ENCODE peak calls at places on chromosomes 16 and 17, in ten cellular contexts. R is osteoblast, N is left ventricle myocardium inferior, D is fibroblast of mammary gland, C is NCI-H1092, Y is GM12864, K is T follicular helper cell, W is NCI-H345, P is GDM1, U is trophoblast cell. T is an unnamed sample.
A peak's percentile ranks its signal among the peaks of the same experiment; 100 is the strongest.

GRCh38 chr16:51759999-51760398 is 608.9 kb upstream of the SALL1 start:
- DNase-seq in R (no peak), N (no peak), D (no peak), C (no peak), Y (no peak), K (no peak), W (no peak), P (no peak), U (no peak), T (no peak)

GRCh38 chr17:73089322-73089721 is 3.2 kb downstream of the SLC39A11 start:
- DNase-seq in R (peak; percentile 59), N (no peak), D (no peak), C (no peak), Y (no peak), K (no peak), W (no peak), P (no peak), U (no peak), T (no peak)

GRCh38 chr16:50991436-50991835 is 159.6 kb downstream of the SALL1 start:
- DNase-seq in R (no peak), N (no peak), D (no peak), C (no peak), Y (no peak), K (no peak), W (no peak), P (no peak), U (no peak), T (no peak)

GRCh38 chr17:48181653-48182052 is 74.1 kb downstream of the SNX11 start:
- DNase-seq in R (no peak), N (no peak), D (peak; percentile 20), C (peak; percentile 29), Y (no peak), K (no peak), W (peak; percentile 49), P (no peak), U (peak; percentile 6), T (peak; percentile 71)

GRCh38 chr17:48722924-48723554 is at the start of gene PRAC2:
- DNase-seq in R (no peak), N (no peak), D (no peak), C (no peak), Y (no peak), K (no peak), W (no peak), P (no peak), U (no peak), T (no peak)

GRCh38 chr16:57137566-57138273 is 45.3 kb downstream of the CPNE2 start:
- DNase-seq in R (peak; percentile 39), N (no peak), D (no peak), C (no peak), Y (no peak), K (no peak), W (no peak), P (no peak), U (no peak), T (no peak)

GRCh38 chr17:58447039-58447975 is 30.0 kb upstream of the RNF43 start:
- DNase-seq in R (peak; percentile 67), N (peak; percentile 53), D (peak; percentile 81), C (peak; percentile 48), Y (peak; percentile 71), K (peak; percentile 35), W (peak; percentile 75), P (peak; percentile 83), U (peak; percentile 91), T (peak; percentile 84)

GRCh38 chr17:66468241-66469087 is 166.1 kb downstream of the PRKCA start:
- DNase-seq in R (no peak), N (no peak), D (no peak), C (no peak), Y (no peak), K (no peak), W (no peak), P (peak; percentile 86), U (peak; percentile 77), T (peak; percentile 50)

GRCh38 chr17:7281953-7282751 is 634 bp downstream of the SLC2A4 start:
- DNase-seq in R (peak; percentile 72), N (peak; percentile 87), D (no peak), C (no peak), Y (no peak), K (no peak), W (no peak), P (no peak), U (no peak), T (no peak)

GRCh38 chr17:55237268-55237667 is 27.5 kb upstream of the HLF start:
- DNase-seq in R (no peak), N (no peak), D (peak; percentile 1), C (no peak), Y (peak; percentile 19), K (no peak), W (no peak), P (no peak), U (no peak), T (no peak)

GRCh38 chr17:81737947-81738800 is 26.1 kb downstream of the SLC25A10 start:
- DNase-seq in R (peak; percentile 58), N (no peak), D (no peak), C (no peak), Y (no peak), K (no peak), W (no peak), P (no peak), U (no peak), T (no peak)

GRCh38 chr16:80852261-80852872 is 48.0 kb upstream of the CDYL2 start:
- DNase-seq in R (no peak), N (no peak), D (peak; percentile 38), C (no peak), Y (peak; percentile 3), K (no peak), W (no peak), P (no peak), U (peak; percentile 60), T (no peak)

GRCh38 chr16:66618588-66618987 is 14.1 kb downstream of the CMTM3 start:
- DNase-seq in R (peak; percentile 96), N (no peak), D (peak; percentile 99), C (no peak), Y (no peak), K (no peak), W (no peak), P (no peak), U (peak; percentile 94), T (no peak)

GRCh38 chr17:27893834-27894503 is 804 bp upstream of the LYRM9 start:
- DNase-seq in R (no peak), N (no peak), D (peak; percentile 24), C (no peak), Y (no peak), K (no peak), W (no peak), P (peak; percentile 7), U (no peak), T (no peak)

GRCh38 chr17:29145289-29146058 is 34.7 kb downstream of the MYO18A start:
- DNase-seq in R (peak; percentile 89), N (peak; percentile 61), D (peak; percentile 84), C (peak; percentile 22), Y (peak; percentile 70), K (peak; percentile 52), W (peak; percentile 62), P (peak; percentile 77), U (peak; percentile 77), T (peak; percentile 78)

GRCh38 chr16:49282690-49283375 is 1.2 kb upstream of the CBLN1 start:
- DNase-seq in R (peak; percentile 84), N (no peak), D (no peak), C (peak; percentile 46), Y (no peak), K (no peak), W (no peak), P (no peak), U (no peak), T (peak; percentile 23)

GRCh38 chr16:89827383-89828198 is 684 bp upstream of the SPIRE2 start:
- DNase-seq in R (peak; percentile 88), N (peak; percentile 46), D (peak; percentile 59), C (no peak), Y (no peak), K (no peak), W (peak; percentile 23), P (no peak), U (peak; percentile 97), T (peak; percentile 83)

GRCh38 chr17:44979426-44980273 is 11.5 kb upstream of the C1QL1 start:
- DNase-seq in R (no peak), N (peak; percentile 32), D (no peak), C (no peak), Y (no peak), K (no peak), W (no peak), P (no peak), U (no peak), T (no peak)

GRCh38 chr16:87550510-87550961 is 51.8 kb upstream of the JPH3 start:
- DNase-seq in R (peak; percentile 87), N (peak; percentile 46), D (no peak), C (no peak), Y (no peak), K (peak; percentile 31), W (peak; percentile 19), P (no peak), U (peak; percentile 38), T (no peak)

GRCh38 chr17:64385187-64386083 is 5.2 kb downstream of the PECAM1 start:
- DNase-seq in R (peak; percentile 95), N (peak; percentile 34), D (peak; percentile 95), C (no peak), Y (no peak), K (no peak), W (no peak), P (peak; percentile 56), U (peak; percentile 21), T (peak; percentile 93)

GRCh38 chr17:33967608-33968349 is 287.3 kb upstream of the CCL2 start:
- DNase-seq in R (no peak), N (no peak), D (no peak), C (no peak), Y (no peak), K (no peak), W (no peak), P (no peak), U (no peak), T (no peak)

GRCh38 chr17:83089322-83090156 is 10.1 kb downstream of the METRNL start:
- DNase-seq in R (no peak), N (no peak), D (no peak), C (no peak), Y (no peak), K (no peak), W (no peak), P (no peak), U (peak; percentile 44), T (no peak)

GRCh38 chr17:38453951-38454421 is 25.7 kb downstream of the ARHGAP23 start:
- DNase-seq in R (peak; percentile 95), N (no peak), D (peak; percentile 41), C (no peak), Y (no peak), K (no peak), W (peak; percentile 12), P (no peak), U (no peak), T (peak; percentile 45)

GRCh38 chr17:72764632-72765041 is 327.9 kb downstream of the SLC39A11 start:
- DNase-seq in R (peak; percentile 54), N (no peak), D (peak; percentile 61), C (no peak), Y (no peak), K (no peak), W (no peak), P (no peak), U (no peak), T (no peak)

GRCh38 chr16:47198180-47198575 is 54.4 kb upstream of the NETO2 start:
- DNase-seq in R (no peak), N (no peak), D (peak; percentile 15), C (no peak), Y (no peak), K (no peak), W (no peak), P (no peak), U (no peak), T (no peak)

GRCh38 chr17:38848557-38848891 is 5.0 kb downstream of the RPL23 start:
- DNase-seq in R (no peak), N (no peak), D (no peak), C (no peak), Y (no peak), K (no peak), W (no peak), P (no peak), U (no peak), T (no peak)

GRCh38 chr16:54927125-54928015 is 3.3 kb upstream of the IRX5 start:
- DNase-seq in R (no peak), N (no peak), D (no peak), C (peak; percentile 37), Y (no peak), K (no peak), W (no peak), P (no peak), U (peak; percentile 12), T (no peak)

GRCh38 chr16:27547134-27547533 is 2.6 kb downstream of the GTF3C1 start:
- DNase-seq in R (peak; percentile 93), N (no peak), D (peak; percentile 87), C (no peak), Y (no peak), K (no peak), W (no peak), P (no peak), U (peak; percentile 5), T (peak; percentile 7)

T was measured in SW480.